ENCODE peak calls at places on chromosome 7, in eight cellular contexts. One of them, this sample, is unnamed.
A peak's percentile ranks its signal among the peaks of the same experiment; 100 is the strongest.

GRCh38 chr7:23058412-23059096 is 44.6 kb upstream of the HYCC1 start:
- DNase-seq in heart left ventricle: no peak
- DNase-seq in astrocyte of the spinal cord: no peak
- DNase-seq in activated T-cell treated with anti-CD3 and anti-CD28 coated beads for 1 hour: no peak
- DNase-seq in NCI-H1105: no peak
- DNase-seq in NCI-H460: no peak
- DNase-seq in C1 segment of cervical spinal cord: no peak
- DNase-seq in neural progenitor cell: no peak
- DNase-seq in this sample: no peak

GRCh38 chr7:142714375-142714774 is 34.9 kb upstream of the PRSS1 start:
- DNase-seq in heart left ventricle: no peak
- DNase-seq in astrocyte of the spinal cord: no peak
- DNase-seq in activated T-cell treated with anti-CD3 and anti-CD28 coated beads for 1 hour: no peak
- DNase-seq in NCI-H1105: no peak
- DNase-seq in NCI-H460: no peak
- DNase-seq in C1 segment of cervical spinal cord: no peak
- DNase-seq in neural progenitor cell: no peak
- DNase-seq in this sample: peak; percentile 10

GRCh38 chr7:44978511-44979366 is at the start of gene MYO1G:
- DNase-seq in heart left ventricle: peak; percentile 54
- DNase-seq in astrocyte of the spinal cord: no peak
- DNase-seq in activated T-cell treated with anti-CD3 and anti-CD28 coated beads for 1 hour: peak; percentile 70
- DNase-seq in NCI-H1105: no peak
- DNase-seq in NCI-H460: no peak
- DNase-seq in C1 segment of cervical spinal cord: no peak
- DNase-seq in neural progenitor cell: no peak
- DNase-seq in this sample: peak; percentile 66

GRCh38 chr7:142803901-142804300 is 33.1 kb downstream of the PRSS2 start:
- DNase-seq in heart left ventricle: no peak
- DNase-seq in astrocyte of the spinal cord: no peak
- DNase-seq in activated T-cell treated with anti-CD3 and anti-CD28 coated beads for 1 hour: no peak
- DNase-seq in NCI-H1105: no peak
- DNase-seq in NCI-H460: no peak
- DNase-seq in C1 segment of cervical spinal cord: no peak
- DNase-seq in neural progenitor cell: no peak
- DNase-seq in this sample: no peak

GRCh38 chr7:52168085-52168484 is 851.5 kb upstream of the COBL start:
- DNase-seq in heart left ventricle: no peak
- DNase-seq in astrocyte of the spinal cord: no peak
- DNase-seq in activated T-cell treated with anti-CD3 and anti-CD28 coated beads for 1 hour: no peak
- DNase-seq in NCI-H1105: no peak
- DNase-seq in NCI-H460: no peak
- DNase-seq in C1 segment of cervical spinal cord: no peak
- DNase-seq in neural progenitor cell: peak; percentile 37
- DNase-seq in this sample: no peak

GRCh38 chr7:138097064-138097741 is 20.9 kb downstream of the AKR1D1 start:
- DNase-seq in heart left ventricle: no peak
- DNase-seq in astrocyte of the spinal cord: peak; percentile 21
- DNase-seq in activated T-cell treated with anti-CD3 and anti-CD28 coated beads for 1 hour: no peak
- DNase-seq in NCI-H1105: no peak
- DNase-seq in NCI-H460: peak; percentile 14
- DNase-seq in C1 segment of cervical spinal cord: no peak
- DNase-seq in neural progenitor cell: peak; percentile 30
- DNase-seq in this sample: no peak

GRCh38 chr7:2936891-2937580 is 92.9 kb upstream of the GNA12 start:
- DNase-seq in heart left ventricle: no peak
- DNase-seq in astrocyte of the spinal cord: no peak
- DNase-seq in activated T-cell treated with anti-CD3 and anti-CD28 coated beads for 1 hour: no peak
- DNase-seq in NCI-H1105: no peak
- DNase-seq in NCI-H460: no peak
- DNase-seq in C1 segment of cervical spinal cord: no peak
- DNase-seq in neural progenitor cell: no peak
- DNase-seq in this sample: no peak

GRCh38 chr7:55878701-55879100 is 8.6 kb upstream of the ZNF713 start:
- DNase-seq in heart left ventricle: no peak
- DNase-seq in astrocyte of the spinal cord: no peak
- DNase-seq in activated T-cell treated with anti-CD3 and anti-CD28 coated beads for 1 hour: no peak
- DNase-seq in NCI-H1105: no peak
- DNase-seq in NCI-H460: no peak
- DNase-seq in C1 segment of cervical spinal cord: no peak
- DNase-seq in neural progenitor cell: no peak
- DNase-seq in this sample: no peak

GRCh38 chr7:127256326-127256725 is 3.6 kb upstream of the GRM8 start:
- DNase-seq in heart left ventricle: no peak
- DNase-seq in astrocyte of the spinal cord: no peak
- DNase-seq in activated T-cell treated with anti-CD3 and anti-CD28 coated beads for 1 hour: no peak
- DNase-seq in NCI-H1105: no peak
- DNase-seq in NCI-H460: no peak
- DNase-seq in C1 segment of cervical spinal cord: no peak
- DNase-seq in neural progenitor cell: no peak
- DNase-seq in this sample: no peak